ENCODE peak calls at places on chromosome X, in six cellular contexts. X is HepG2, V is A549, M is GM12878, D is K562, O is endothelial cell of umbilical vein. R is an unnamed sample.

GRCh38 chrX:7972586-7972985 is 45.4 kb upstream of the PNPLA4 start:
- DNase-seq in O (no peak), M (no peak), D (no peak), X (no peak), V (no peak), R (no peak)

GRCh38 chrX:344371-344901 is 25.8 kb upstream of the GTPBP6 start:
- DNase-seq in D (no peak), M (no peak), O (no peak), V (no peak), X (no peak), R (no peak)

GRCh38 chrX:38438321-38438720 is 85.9 kb downstream of the OTC start:
- DNase-seq in V (no peak), X (no peak), D (no peak), O (no peak), M (no peak), R (peak)

GRCh38 chrX:2707334-2707760 is 16.3 kb downstream of the CD99 start:
- DNase-seq in O (peak), M (peak), V (peak), X (peak), D (no peak), R (peak)

GRCh38 chrX:153474718-153475117 is 4.3 kb upstream of the HAUS7 start:
- DNase-seq in X (no peak), M (no peak), O (peak), D (peak), V (no peak), R (peak)

GRCh38 chrX:130507015-130507414 is 105.2 kb downstream of the RBMX2 start:
- DNase-seq in M (no peak), D (no peak), O (no peak), X (no peak), V (no peak), R (no peak)

GRCh38 chrX:115639481-115639880 is 78.5 kb downstream of the PLS3 start:
- DNase-seq in O (peak), V (no peak), X (no peak), M (no peak), D (no peak), R (no peak)

GRCh38 chrX:154333837-154334271 is 38.3 kb downstream of the TKTL1 start:
- DNase-seq in X (no peak), D (no peak), V (no peak), M (peak), O (peak), R (peak)

GRCh38 chrX:39859991-39860861 is 237.5 kb downstream of the BCOR start:
- DNase-seq in V (peak), X (no peak), D (peak), O (peak), M (peak), R (peak)
- TF ChIP-seq MYC in V (no peak), X (no peak), D (no peak), O (no peak), M (no peak), R (peak)

DNA sequence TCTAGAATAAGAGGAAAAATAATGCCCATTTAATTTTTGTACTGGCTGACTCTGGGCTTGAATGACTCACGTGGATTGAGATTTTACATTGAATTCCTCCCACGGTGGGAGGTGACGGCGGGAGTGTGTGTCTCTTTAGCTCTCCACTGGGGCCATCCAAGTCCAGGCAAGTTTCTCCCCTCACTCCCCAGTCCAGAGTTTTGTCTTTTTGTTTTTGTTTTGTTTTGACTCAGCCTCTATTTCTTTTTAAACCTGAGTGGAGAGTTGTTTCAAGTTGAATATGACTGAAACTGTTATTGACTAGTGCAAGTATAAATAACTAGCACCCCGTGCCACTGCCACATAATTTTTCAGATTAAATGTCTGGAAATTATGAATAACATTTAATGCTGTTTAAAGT is 13.6 kb downstream of the CHST7 start:
- DNase-seq in V (no peak), O (peak), X (no peak), M (peak), D (no peak), R (peak)
- TF ChIP-seq POLR2A in V (no peak), O (no peak), X (no peak), M (no peak), D (no peak), R (no peak)

GRCh38 chrX:125205918-125206665 is 113.6 kb upstream of the TEX13C start:
- DNase-seq in M (no peak), D (no peak), V (no peak), O (no peak), X (no peak), R (no peak)

GRCh38 chrX:125203737-125204578 is 115.7 kb upstream of the TEX13C start:
- DNase-seq in M (no peak), D (peak), X (no peak), V (no peak), O (no peak), R (no peak)

GRCh38 chrX:125202486-125203378 is 116.9 kb upstream of the TEX13C start:
- DNase-seq in V (no peak), D (no peak), O (no peak), M (no peak), X (no peak), R (no peak)

GRCh38 chrX:125203379-125203736 is 116.3 kb upstream of the TEX13C start:
- DNase-seq in M (no peak), X (no peak), O (no peak), D (no peak), V (no peak), R (no peak)

DNA sequence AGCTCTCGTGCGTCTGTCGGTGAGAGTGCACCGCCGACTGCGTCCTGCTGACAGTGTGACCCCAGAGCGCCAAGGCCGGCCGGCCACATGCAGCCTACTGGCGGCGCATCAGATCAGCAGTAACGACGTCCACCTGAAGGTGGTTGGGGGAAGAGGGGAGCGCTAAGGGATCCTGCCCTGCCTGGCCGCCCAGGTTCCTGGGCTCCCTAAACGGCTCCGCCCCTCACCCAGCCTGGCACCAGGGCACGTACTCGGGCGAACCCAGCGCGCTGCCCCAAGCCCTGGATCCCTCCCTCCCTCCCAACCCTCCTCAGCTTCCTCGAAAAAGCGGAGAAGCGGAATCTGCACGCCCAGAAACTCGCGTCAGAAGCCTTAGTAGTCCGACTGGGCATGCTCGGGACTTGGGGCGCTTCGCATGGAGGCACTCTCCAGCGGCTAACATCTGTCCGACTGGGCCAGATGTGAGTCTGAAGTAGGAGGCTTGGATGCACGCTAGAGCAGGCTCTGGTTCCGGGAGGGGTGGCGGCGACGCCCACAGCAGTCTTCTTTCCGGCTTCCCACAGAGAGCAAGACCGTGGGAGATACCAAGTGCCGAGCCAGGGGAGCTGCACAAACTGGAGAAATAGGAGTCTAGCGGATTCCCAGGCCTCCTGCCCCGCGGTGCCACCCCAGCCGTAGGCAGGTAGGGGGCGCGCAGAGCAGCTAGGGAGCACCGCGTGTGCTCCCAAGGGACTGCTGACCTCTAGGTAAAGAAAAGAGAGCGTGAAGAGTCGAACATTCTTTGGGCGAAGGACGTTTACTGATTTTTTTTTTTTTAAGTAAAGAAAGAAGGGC is 114.4 kb upstream of the TEX13C start:
- DNase-seq in D (no peak), O (no peak), V (peak), M (no peak), X (no peak), R (peak)
- H3K4me3 ChIP-seq in D (no peak), O (no peak), V (peak), M (no peak), X (no peak), R (no peak)

GRCh38 chrX:118475903-118476302 is 19.7 kb upstream of the DOCK11 start:
- DNase-seq in V (no peak), O (no peak), X (no peak), D (no peak), M (no peak), R (no peak)

GRCh38 chrX:118484216-118484903 is 11.3 kb upstream of the DOCK11 start:
- DNase-seq in M (no peak), O (no peak), X (no peak), V (no peak), D (no peak), R (no peak)

GRCh38 chrX:118480172-118480571 is 15.4 kb upstream of the DOCK11 start:
- DNase-seq in M (no peak), D (no peak), X (no peak), V (no peak), O (no peak), R (no peak)
- TF ChIP-seq MYC in M (no peak), D (no peak), X (no peak), V (no peak), O (no peak), R (no peak)

R was measured in NB4.